ENCODE peak calls at places on chromosomes 6 and 20, in five cellular contexts. One of them, this sample, is unnamed.

GRCh38 chr20:50217207-50217949 is 26.7 kb downstream of the CEBPB start:
- DNase-seq in stimulated activated CD8-positive, alpha-beta memory T cell treated with anti-CD3 and anti-CD28 coated beads, Interleukin-12 subunit alpha, Interleukin-12 subunit beta, amount 100 ng/mL, for 4 hours: no peak
- DNase-seq in activated CD4-positive, alpha-beta T cell treated with anti-CD3 and anti-CD28 coated beads, Interleukin-2, amount 50 U/mL, for 24 hours: no peak
- DNase-seq in NCI-H69: no peak
- DNase-seq in activated effector memory CD4-positive, alpha-beta T cell treated with Interleukin-2 at 50 U/mL for 16 hours: no peak
- DNase-seq in this sample: no peak

GRCh38 chr20:61520761-61521460 is 268.9 kb downstream of the CDH4 start:
- DNase-seq in stimulated activated CD8-positive, alpha-beta memory T cell treated with anti-CD3 and anti-CD28 coated beads, Interleukin-12 subunit alpha, Interleukin-12 subunit beta, amount 100 ng/mL, for 4 hours: no peak
- DNase-seq in activated CD4-positive, alpha-beta T cell treated with anti-CD3 and anti-CD28 coated beads, Interleukin-2, amount 50 U/mL, for 24 hours: no peak
- DNase-seq in NCI-H69: no peak
- DNase-seq in activated effector memory CD4-positive, alpha-beta T cell treated with Interleukin-2 at 50 U/mL for 16 hours: no peak
- DNase-seq in this sample: no peak

GRCh38 chr6:136011475-136011874 is 160.0 kb downstream of the PDE7B start:
- DNase-seq in stimulated activated CD8-positive, alpha-beta memory T cell treated with anti-CD3 and anti-CD28 coated beads, Interleukin-12 subunit alpha, Interleukin-12 subunit beta, amount 100 ng/mL, for 4 hours: no peak
- DNase-seq in activated CD4-positive, alpha-beta T cell treated with anti-CD3 and anti-CD28 coated beads, Interleukin-2, amount 50 U/mL, for 24 hours: no peak
- DNase-seq in NCI-H69: no peak
- DNase-seq in activated effector memory CD4-positive, alpha-beta T cell treated with Interleukin-2 at 50 U/mL for 16 hours: no peak
- DNase-seq in this sample: no peak

GRCh38 chr6:33592595-33593413 is 12.7 kb upstream of the BAK1 start:
- DNase-seq in stimulated activated CD8-positive, alpha-beta memory T cell treated with anti-CD3 and anti-CD28 coated beads, Interleukin-12 subunit alpha, Interleukin-12 subunit beta, amount 100 ng/mL, for 4 hours: peak
- DNase-seq in activated CD4-positive, alpha-beta T cell treated with anti-CD3 and anti-CD28 coated beads, Interleukin-2, amount 50 U/mL, for 24 hours: no peak
- DNase-seq in NCI-H69: no peak
- DNase-seq in activated effector memory CD4-positive, alpha-beta T cell treated with Interleukin-2 at 50 U/mL for 16 hours: peak
- DNase-seq in this sample: no peak

GRCh38 chr6:10510592-10511367 is 10.4 kb upstream of the GCNT2 start:
- DNase-seq in stimulated activated CD8-positive, alpha-beta memory T cell treated with anti-CD3 and anti-CD28 coated beads, Interleukin-12 subunit alpha, Interleukin-12 subunit beta, amount 100 ng/mL, for 4 hours: no peak
- DNase-seq in activated CD4-positive, alpha-beta T cell treated with anti-CD3 and anti-CD28 coated beads, Interleukin-2, amount 50 U/mL, for 24 hours: peak
- DNase-seq in NCI-H69: peak
- DNase-seq in activated effector memory CD4-positive, alpha-beta T cell treated with Interleukin-2 at 50 U/mL for 16 hours: no peak
- DNase-seq in this sample: peak

GRCh38 chr6:120764312-120764711 is 570.0 kb downstream of the TBC1D32 start:
- DNase-seq in stimulated activated CD8-positive, alpha-beta memory T cell treated with anti-CD3 and anti-CD28 coated beads, Interleukin-12 subunit alpha, Interleukin-12 subunit beta, amount 100 ng/mL, for 4 hours: no peak
- DNase-seq in activated CD4-positive, alpha-beta T cell treated with anti-CD3 and anti-CD28 coated beads, Interleukin-2, amount 50 U/mL, for 24 hours: no peak
- DNase-seq in NCI-H69: peak
- DNase-seq in activated effector memory CD4-positive, alpha-beta T cell treated with Interleukin-2 at 50 U/mL for 16 hours: no peak
- DNase-seq in this sample: no peak

GRCh38 chr6:6320901-6321300 is 439 bp upstream of the F13A1 start:
- DNase-seq in stimulated activated CD8-positive, alpha-beta memory T cell treated with anti-CD3 and anti-CD28 coated beads, Interleukin-12 subunit alpha, Interleukin-12 subunit beta, amount 100 ng/mL, for 4 hours: no peak
- DNase-seq in activated CD4-positive, alpha-beta T cell treated with anti-CD3 and anti-CD28 coated beads, Interleukin-2, amount 50 U/mL, for 24 hours: no peak
- DNase-seq in NCI-H69: no peak
- DNase-seq in activated effector memory CD4-positive, alpha-beta T cell treated with Interleukin-2 at 50 U/mL for 16 hours: no peak
- DNase-seq in this sample: no peak

GRCh38 chr6:2111162-2111677 is 134.2 kb downstream of the GMDS start:
- DNase-seq in stimulated activated CD8-positive, alpha-beta memory T cell treated with anti-CD3 and anti-CD28 coated beads, Interleukin-12 subunit alpha, Interleukin-12 subunit beta, amount 100 ng/mL, for 4 hours: no peak
- DNase-seq in activated CD4-positive, alpha-beta T cell treated with anti-CD3 and anti-CD28 coated beads, Interleukin-2, amount 50 U/mL, for 24 hours: peak
- DNase-seq in NCI-H69: peak
- DNase-seq in activated effector memory CD4-positive, alpha-beta T cell treated with Interleukin-2 at 50 U/mL for 16 hours: no peak
- DNase-seq in this sample: no peak

GRCh38 chr6:13383280-13384163 is 55.2 kb upstream of the TBC1D7 start:
- DNase-seq in stimulated activated CD8-positive, alpha-beta memory T cell treated with anti-CD3 and anti-CD28 coated beads, Interleukin-12 subunit alpha, Interleukin-12 subunit beta, amount 100 ng/mL, for 4 hours: no peak
- DNase-seq in activated CD4-positive, alpha-beta T cell treated with anti-CD3 and anti-CD28 coated beads, Interleukin-2, amount 50 U/mL, for 24 hours: no peak
- DNase-seq in NCI-H69: peak
- DNase-seq in activated effector memory CD4-positive, alpha-beta T cell treated with Interleukin-2 at 50 U/mL for 16 hours: no peak
- DNase-seq in this sample: no peak

GRCh38 chr20:13744403-13744802 is 40.3 kb downstream of the ESF1 start:
- DNase-seq in stimulated activated CD8-positive, alpha-beta memory T cell treated with anti-CD3 and anti-CD28 coated beads, Interleukin-12 subunit alpha, Interleukin-12 subunit beta, amount 100 ng/mL, for 4 hours: no peak
- DNase-seq in activated CD4-positive, alpha-beta T cell treated with anti-CD3 and anti-CD28 coated beads, Interleukin-2, amount 50 U/mL, for 24 hours: no peak
- DNase-seq in NCI-H69: peak
- DNase-seq in activated effector memory CD4-positive, alpha-beta T cell treated with Interleukin-2 at 50 U/mL for 16 hours: no peak
- DNase-seq in this sample: no peak

GRCh38 chr20:61700595-61701140 is 365.0 kb downstream of the TAF4 start:
- DNase-seq in stimulated activated CD8-positive, alpha-beta memory T cell treated with anti-CD3 and anti-CD28 coated beads, Interleukin-12 subunit alpha, Interleukin-12 subunit beta, amount 100 ng/mL, for 4 hours: no peak
- DNase-seq in activated CD4-positive, alpha-beta T cell treated with anti-CD3 and anti-CD28 coated beads, Interleukin-2, amount 50 U/mL, for 24 hours: no peak
- DNase-seq in NCI-H69: no peak
- DNase-seq in activated effector memory CD4-positive, alpha-beta T cell treated with Interleukin-2 at 50 U/mL for 16 hours: no peak
- DNase-seq in this sample: no peak

GRCh38 chr6:136550045-136550329 is 235 bp downstream of the MAP7 start:
- DNase-seq in stimulated activated CD8-positive, alpha-beta memory T cell treated with anti-CD3 and anti-CD28 coated beads, Interleukin-12 subunit alpha, Interleukin-12 subunit beta, amount 100 ng/mL, for 4 hours: no peak
- DNase-seq in activated CD4-positive, alpha-beta T cell treated with anti-CD3 and anti-CD28 coated beads, Interleukin-2, amount 50 U/mL, for 24 hours: no peak
- DNase-seq in NCI-H69: peak
- DNase-seq in activated effector memory CD4-positive, alpha-beta T cell treated with Interleukin-2 at 50 U/mL for 16 hours: no peak
- DNase-seq in this sample: no peak

GRCh38 chr20:64037498-64038213 is 1.7 kb downstream of the C20orf204 start:
- DNase-seq in stimulated activated CD8-positive, alpha-beta memory T cell treated with anti-CD3 and anti-CD28 coated beads, Interleukin-12 subunit alpha, Interleukin-12 subunit beta, amount 100 ng/mL, for 4 hours: no peak
- DNase-seq in activated CD4-positive, alpha-beta T cell treated with anti-CD3 and anti-CD28 coated beads, Interleukin-2, amount 50 U/mL, for 24 hours: no peak
- DNase-seq in NCI-H69: peak
- DNase-seq in activated effector memory CD4-positive, alpha-beta T cell treated with Interleukin-2 at 50 U/mL for 16 hours: no peak
- DNase-seq in this sample: no peak

GRCh38 chr20:56212071-56212470 is 36.5 kb upstream of the MC3R start:
- DNase-seq in stimulated activated CD8-positive, alpha-beta memory T cell treated with anti-CD3 and anti-CD28 coated beads, Interleukin-12 subunit alpha, Interleukin-12 subunit beta, amount 100 ng/mL, for 4 hours: no peak
- DNase-seq in activated CD4-positive, alpha-beta T cell treated with anti-CD3 and anti-CD28 coated beads, Interleukin-2, amount 50 U/mL, for 24 hours: no peak
- DNase-seq in NCI-H69: no peak
- DNase-seq in activated effector memory CD4-positive, alpha-beta T cell treated with Interleukin-2 at 50 U/mL for 16 hours: no peak
- DNase-seq in this sample: no peak

GRCh38 chr6:32432050-32432450 is 7.6 kb upstream of the HLA-DRA start:
- DNase-seq in stimulated activated CD8-positive, alpha-beta memory T cell treated with anti-CD3 and anti-CD28 coated beads, Interleukin-12 subunit alpha, Interleukin-12 subunit beta, amount 100 ng/mL, for 4 hours: no peak
- DNase-seq in activated CD4-positive, alpha-beta T cell treated with anti-CD3 and anti-CD28 coated beads, Interleukin-2, amount 50 U/mL, for 24 hours: no peak
- DNase-seq in NCI-H69: peak
- DNase-seq in activated effector memory CD4-positive, alpha-beta T cell treated with Interleukin-2 at 50 U/mL for 16 hours: no peak
- DNase-seq in this sample: no peak